ENCODE peak calls at places on chromosomes 11 and 22, in eight cellular contexts. R is stimulated activated CD4-positive, alpha-beta T cell treated with anti-CD3 and anti-CD28 coated beads, TNF-alpha, amount 100 ng/mL, for 1 hour; Z is M059J; D is ecto neural progenitor cell; N is GM04504; S is fibroblast of the conjunctiva; G is activated CD8-positive, alpha-beta memory T cell treated with anti-CD3 and anti-CD28 coated beads, Interleukin-2, amount 10 ng/mL, durations not matched to agents 7 days and 5 days; E is hypothalamus. J is an unnamed sample.

GRCh38 chr11:128451651-128452470 is 135.5 kb downstream of the ETS1 start:
- DNase-seq in R (no peak), Z (no peak), D (no peak), N (no peak), S (no peak), G (no peak), E (peak; percentile 34), J (peak; percentile 64)

GRCh38 chr11:43579171-43579918 is 101.2 kb upstream of the HSD17B12 start:
- DNase-seq in R (no peak), Z (peak; percentile 66), D (peak; percentile 77), N (no peak), S (no peak), G (peak; percentile 56), E (no peak), J (no peak)

GRCh38 chr22:48464246-48464645 is 1363.4 kb downstream of the BRD1 start:
- DNase-seq in R (no peak), Z (no peak), D (peak; percentile 40), N (no peak), S (no peak), G (no peak), E (no peak), J (no peak)

GRCh38 chr11:58061813-58062212 is 31.1 kb downstream of the OR6Q1 start:
- DNase-seq in R (no peak), Z (peak; percentile 90), D (no peak), N (peak; percentile 35), S (peak; percentile 41), G (no peak), E (no peak), J (peak; percentile 12)

GRCh38 chr11:100647861-100648260 is 39.2 kb upstream of the ARHGAP42 start:
- DNase-seq in R (no peak), Z (no peak), D (peak; percentile 51), N (no peak), S (no peak), G (no peak), E (no peak), J (no peak)

GRCh38 chr11:69122642-69123431 is 32.9 kb upstream of the SMIM38 start:
- DNase-seq in R (no peak), Z (peak; percentile 94), D (peak; percentile 79), N (no peak), S (peak; percentile 21), G (peak; percentile 47), E (no peak), J (peak; percentile 55)

GRCh38 chr11:36313073-36313472 is 17.0 kb downstream of the PRR5L start:
- DNase-seq in R (no peak), Z (no peak), D (no peak), N (no peak), S (no peak), G (no peak), E (no peak), J (no peak)

GRCh38 chr11:63834532-63835155 is 4.3 kb upstream of the MARK2 start:
- DNase-seq in R (no peak), Z (no peak), D (no peak), N (no peak), S (no peak), G (no peak), E (no peak), J (no peak)

GRCh38 chr11:61195710-61196109 is 7.6 kb upstream of the PGA3 start:
- DNase-seq in R (no peak), Z (no peak), D (no peak), N (no peak), S (no peak), G (no peak), E (no peak), J (no peak)

GRCh38 chr11:119030029-119030328 is 698 bp downstream of the SLC37A4 start:
- DNase-seq in R (no peak), Z (no peak), D (no peak), N (no peak), S (no peak), G (no peak), E (no peak), J (no peak)

GRCh38 chr11:95466406-95466805 is 235.4 kb upstream of the SESN3 start:
- DNase-seq in R (no peak), Z (no peak), D (no peak), N (no peak), S (no peak), G (no peak), E (no peak), J (no peak)

GRCh38 chr11:46537851-46538295 is 56.0 kb downstream of the AMBRA1 start:
- DNase-seq in R (no peak), Z (peak; percentile 88), D (peak; percentile 74), N (no peak), S (peak; percentile 55), G (peak; percentile 73), E (peak; percentile 13), J (peak; percentile 78)

GRCh38 chr11:106137758-106138157 is 60.3 kb downstream of the AASDHPPT start:
- DNase-seq in R (no peak), Z (no peak), D (no peak), N (no peak), S (no peak), G (no peak), E (no peak), J (no peak)

GRCh38 chr11:15291885-15292284 is 177.2 kb downstream of the INSC start:
- DNase-seq in R (no peak), Z (peak; percentile 39), D (no peak), N (no peak), S (no peak), G (no peak), E (no peak), J (no peak)